ENCODE peak calls at places on chromosomes 1 and 21, in eight cellular contexts. X is fibroblast of villous mesenchyme, Z is tibial nerve, E is stomach, V is GM23248, H is sigmoid colon, Q is breast epithelium, F is fibroblast of pulmonary artery. K is an unnamed sample.

GRCh38 chr1:204637985-204638356 is 47.6 kb downstream of the LRRN2 start:
- DNase-seq in V (peak), Z (no peak), E (no peak), F (no peak), X (peak), H (peak), Q (peak), K (no peak)

GRCh38 chr1:35945327-35945726 is 14.4 kb downstream of the AGO3 start:
- DNase-seq in Z (no peak), E (no peak), H (no peak), Q (no peak), V (no peak), X (no peak), F (no peak), K (no peak)

GRCh38 chr1:190000365-190000872 is 477.2 kb downstream of the BRINP3 start:
- DNase-seq in E (no peak), F (peak), X (no peak), V (no peak), H (no peak), Z (no peak), Q (no peak), K (no peak)

GRCh38 chr1:109807398-109807795 is 43.7 kb upstream of the EPS8L3 start:
- DNase-seq in F (no peak), E (no peak), Q (no peak), Z (no peak), H (no peak), V (no peak), X (no peak), K (no peak)

GRCh38 chr1:89962024-89962741 is 32.7 kb upstream of the ZNF326 start:
- DNase-seq in X (peak), E (no peak), V (no peak), H (no peak), Q (no peak), F (peak), Z (no peak), K (no peak)

GRCh38 chr1:44326821-44327465 is 28.1 kb downstream of the ERI3 start:
- DNase-seq in Q (no peak), E (no peak), Z (no peak), H (no peak), F (no peak), V (no peak), X (no peak), K (no peak)

GRCh38 chr1:45545553-45546310 is 4.9 kb upstream of the AKR1A1 start:
- DNase-seq in X (no peak), Z (no peak), F (no peak), H (no peak), V (no peak), E (no peak), Q (no peak), K (no peak)

GRCh38 chr1:213303286-213303685 is 252.2 kb downstream of the RPS6KC1 start:
- DNase-seq in V (peak), F (peak), X (peak), Q (peak), Z (no peak), E (no peak), H (no peak), K (no peak)

GRCh38 chr1:175043824-175044223 is 20.6 kb upstream of the MRPS14 start:
- DNase-seq in V (no peak), X (no peak), Q (no peak), F (no peak), E (no peak), H (no peak), Z (no peak), K (no peak)

GRCh38 chr1:3955196-3955772 is 55.2 kb upstream of the C1orf174 start:
- DNase-seq in Z (no peak), F (no peak), V (no peak), E (no peak), Q (no peak), H (no peak), X (no peak), K (no peak)

GRCh38 chr21:46471514-46471913 is 12.8 kb downstream of the DIP2A start:
- DNase-seq in Z (no peak), X (no peak), H (no peak), V (no peak), E (no peak), Q (no peak), F (no peak), K (no peak)

GRCh38 chr1:63148825-63149645 is 173.3 kb upstream of the FOXD3 start:
- DNase-seq in E (peak), X (peak), H (no peak), V (peak), Z (no peak), F (peak), Q (no peak), K (peak)

GRCh38 chr1:65213271-65213905 is 65.4 kb downstream of the AK4 start:
- DNase-seq in X (no peak), F (no peak), Z (no peak), E (no peak), H (no peak), Q (no peak), V (no peak), K (no peak)

GRCh38 chr1:184888505-184888904 is 85.8 kb downstream of the NIBAN1 start:
- DNase-seq in X (peak), H (no peak), V (peak), E (no peak), F (peak), Z (no peak), Q (no peak), K (no peak)

GRCh38 chr1:177238967-177239366 is 68.2 kb downstream of the BRINP2 start:
- DNase-seq in E (no peak), Q (no peak), H (no peak), V (no peak), X (no peak), Z (no peak), F (no peak), K (no peak)

GRCh38 chr21:18443085-18443484 is 39.5 kb upstream of the TMPRSS15 start:
- DNase-seq in Z (no peak), X (no peak), V (no peak), E (no peak), H (no peak), Q (no peak), F (no peak), K (no peak)

GRCh38 chr21:44907966-44908364 is 12.7 kb downstream of the ITGB2 start:
- DNase-seq in X (peak), F (peak), E (no peak), Q (no peak), V (peak), H (no peak), Z (no peak), K (no peak)

GRCh38 chr21:44905725-44906084 is 15.0 kb downstream of the ITGB2 start:
- DNase-seq in H (no peak), E (no peak), V (no peak), Z (no peak), X (no peak), Q (no peak), F (no peak), K (no peak)

GRCh38 chr21:44908496-44908895 is 12.2 kb downstream of the ITGB2 start:
- DNase-seq in H (no peak), Q (no peak), V (no peak), F (no peak), X (peak), Z (no peak), E (no peak), K (no peak)

GRCh38 chr21:44908908-44909307 is 11.8 kb downstream of the ITGB2 start:
- DNase-seq in E (no peak), F (no peak), H (no peak), V (no peak), X (no peak), Z (no peak), Q (no peak), K (no peak)

DNA sequence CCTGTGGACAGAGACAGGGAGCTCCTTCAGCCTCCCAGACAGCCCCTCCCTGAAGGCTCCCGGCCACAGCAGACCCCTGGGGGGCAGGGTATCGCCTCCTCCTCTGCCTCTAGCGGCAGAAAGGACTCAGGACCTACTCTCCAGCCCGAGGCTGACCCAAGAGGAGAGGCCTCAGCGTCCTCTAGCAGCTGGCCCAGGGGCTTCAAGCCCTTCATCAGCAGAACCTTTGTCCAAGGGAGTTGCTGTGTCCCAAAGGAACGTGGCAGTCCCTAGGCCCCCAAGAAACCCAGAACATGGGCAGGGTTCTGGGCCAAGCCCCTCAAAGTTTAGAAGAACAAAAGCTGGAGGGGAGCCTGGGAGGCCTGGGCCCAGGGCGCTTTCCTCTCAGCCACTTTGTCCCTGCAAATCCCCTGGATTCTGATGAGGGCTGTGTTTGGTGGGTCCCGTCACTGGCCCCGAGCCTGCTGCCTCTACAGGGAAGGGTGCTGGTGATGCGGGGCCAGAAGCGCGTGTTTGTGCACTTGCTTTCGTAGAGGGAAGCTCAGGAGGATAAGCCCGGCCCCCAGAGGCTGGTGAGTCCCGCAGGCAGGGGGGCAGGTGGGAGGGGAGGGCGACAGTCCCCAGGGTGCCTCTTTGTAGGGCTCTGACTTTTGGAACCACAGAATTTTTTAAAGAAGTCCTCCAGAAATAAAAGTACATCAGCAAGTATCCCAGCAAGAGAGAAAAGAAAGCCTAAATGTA is 13.3 kb downstream of the ITGB2 start:
- DNase-seq in E (no peak), X (no peak), Q (no peak), F (no peak), H (peak), V (no peak), Z (no peak), K (no peak)
- H3K4me3 ChIP-seq in E (peak), X (no peak), Q (peak), F (no peak), H (peak), V (no peak), Z (no peak), K (no peak)

GRCh38 chr1:241730031-241730430 is 78.0 kb downstream of the WDR64 start:
- DNase-seq in E (no peak), H (no peak), V (no peak), X (no peak), F (no peak), Q (no peak), Z (no peak), K (no peak)
- H3K4me3 ChIP-seq in E (no peak), H (no peak), V (no peak), X (no peak), F (no peak), Q (no peak), Z (no peak), K (no peak)

GRCh38 chr1:101311146-101311892 is 74.5 kb downstream of the S1PR1 start:
- DNase-seq in Z (no peak), E (no peak), H (no peak), F (no peak), Q (no peak), V (no peak), X (no peak), K (peak)

GRCh38 chr1:101312192-101312591 is 75.4 kb downstream of the S1PR1 start:
- DNase-seq in Z (no peak), F (no peak), X (no peak), V (no peak), E (no peak), H (no peak), Q (no peak), K (no peak)

GRCh38 chr1:101309334-101310221 is 72.8 kb downstream of the S1PR1 start:
- DNase-seq in Q (no peak), V (peak), Z (no peak), E (peak), H (peak), F (peak), X (peak), K (peak)

GRCh38 chr1:101308935-101309333 is 72.1 kb downstream of the S1PR1 start:
- DNase-seq in H (no peak), X (no peak), Z (no peak), V (no peak), E (no peak), F (no peak), Q (no peak), K (no peak)

DNA sequence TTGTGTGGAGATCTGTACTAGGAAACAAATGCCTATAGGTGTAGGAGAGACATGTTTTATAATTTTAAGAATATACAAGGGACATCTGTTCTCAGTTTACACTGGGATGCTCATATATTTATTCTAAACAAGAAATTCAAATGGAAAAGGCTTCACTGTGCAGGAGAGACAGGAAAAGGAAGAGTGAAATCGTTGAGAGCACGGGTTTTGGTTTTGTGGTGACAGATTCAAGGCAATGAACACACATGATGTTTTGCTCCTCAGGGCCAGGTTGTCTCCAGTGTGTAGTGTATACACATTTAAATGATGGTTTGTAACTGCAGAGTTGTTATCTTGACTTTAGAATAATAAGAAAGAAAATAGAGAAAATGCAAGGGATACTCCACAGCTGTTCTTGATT is 73.7 kb downstream of the S1PR1 start:
- DNase-seq in H (no peak), V (no peak), Q (no peak), X (no peak), E (no peak), Z (no peak), F (no peak), K (peak)
- H3K4me3 ChIP-seq in H (no peak), V (no peak), Q (no peak), X (no peak), E (no peak), Z (no peak), F (no peak), K (peak)

DNA sequence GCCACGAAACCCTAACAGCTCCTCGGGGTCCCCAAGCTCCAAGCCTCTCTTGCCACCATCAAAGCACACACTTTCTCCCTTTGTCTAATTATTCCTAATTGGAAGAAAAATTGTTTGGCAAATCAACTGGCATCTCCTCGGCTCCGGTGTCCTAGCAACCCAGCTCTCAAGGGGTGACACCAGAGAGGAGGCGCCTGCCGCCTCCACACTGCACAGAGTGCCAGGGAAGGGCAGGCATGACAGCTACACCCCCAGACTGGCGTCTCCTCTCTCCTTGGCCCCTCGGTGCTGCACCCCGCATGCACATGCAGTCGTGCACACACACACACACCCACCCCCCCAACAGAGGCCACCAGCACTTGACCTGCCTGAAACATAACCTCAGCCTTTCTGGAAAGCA is 18.1 kb upstream of the GJB5 start:
- DNase-seq in F (no peak), Z (no peak), H (no peak), Q (no peak), X (no peak), V (no peak), E (no peak), K (no peak)
- H3K4me3 ChIP-seq in F (no peak), Z (no peak), H (no peak), Q (no peak), X (no peak), V (no peak), E (no peak), K (no peak)

GRCh38 chr1:28811369-28811765 is 603 bp upstream of the OPRD1 start:
- DNase-seq in H (no peak), Q (no peak), F (no peak), X (no peak), V (no peak), E (no peak), Z (no peak), K (no peak)
- H3K4me3 ChIP-seq in H (no peak), Q (no peak), F (no peak), X (no peak), V (no peak), E (no peak), Z (no peak), K (no peak)